ENCODE peak calls at places on chromosomes 7 and 10, in six cellular contexts. One of them, this sample, is unnamed.

GRCh38 chr10:21336476-21337170 is 188.9 kb downstream of the SKIDA1 start:
- DNase-seq in NCI-H774: no peak
- DNase-seq in stimulated activated CD4-positive, alpha-beta T cell treated with anti-CD3 and anti-CD28 coated beads, Interleukin-12 subunit alpha, Interleukin-12 subunit beta, amount 100 ng/mL, for 4 hours: no peak
- DNase-seq in NCI-H460: peak; percentile 87
- DNase-seq in NCI-H345: peak; percentile 10
- DNase-seq in dorsolateral prefrontal cortex: no peak
- DNase-seq in this sample: no peak

GRCh38 chr7:151058766-151059361 is 525 bp upstream of the SLC4A2 start:
- DNase-seq in NCI-H460: no peak
- DNase-seq in NCI-H345: peak; percentile 40
- DNase-seq in dorsolateral prefrontal cortex: no peak
- DNase-seq in stimulated activated CD4-positive, alpha-beta T cell treated with anti-CD3 and anti-CD28 coated beads, Interleukin-12 subunit alpha, Interleukin-12 subunit beta, amount 100 ng/mL, for 4 hours: no peak
- DNase-seq in NCI-H774: no peak
- DNase-seq in this sample: no peak

GRCh38 chr10:110664483-110665420 is 20.6 kb downstream of the RBM20 start:
- DNase-seq in NCI-H774: no peak
- DNase-seq in dorsolateral prefrontal cortex: no peak
- DNase-seq in stimulated activated CD4-positive, alpha-beta T cell treated with anti-CD3 and anti-CD28 coated beads, Interleukin-12 subunit alpha, Interleukin-12 subunit beta, amount 100 ng/mL, for 4 hours: no peak
- DNase-seq in NCI-H460: peak; percentile 81
- DNase-seq in NCI-H345: no peak
- DNase-seq in this sample: no peak

GRCh38 chr10:21304198-21304597 is 221.3 kb downstream of the SKIDA1 start:
- DNase-seq in NCI-H460: no peak
- DNase-seq in dorsolateral prefrontal cortex: no peak
- DNase-seq in NCI-H345: no peak
- DNase-seq in stimulated activated CD4-positive, alpha-beta T cell treated with anti-CD3 and anti-CD28 coated beads, Interleukin-12 subunit alpha, Interleukin-12 subunit beta, amount 100 ng/mL, for 4 hours: no peak
- DNase-seq in NCI-H774: no peak
- DNase-seq in this sample: no peak

GRCh38 chr10:119426699-119427098 is 115.8 kb downstream of the RGS10 start:
- DNase-seq in NCI-H345: no peak
- DNase-seq in stimulated activated CD4-positive, alpha-beta T cell treated with anti-CD3 and anti-CD28 coated beads, Interleukin-12 subunit alpha, Interleukin-12 subunit beta, amount 100 ng/mL, for 4 hours: no peak
- DNase-seq in NCI-H774: no peak
- DNase-seq in NCI-H460: no peak
- DNase-seq in dorsolateral prefrontal cortex: no peak
- DNase-seq in this sample: no peak

GRCh38 chr10:125079091-125079600 is 81.2 kb downstream of the CTBP2 start:
- DNase-seq in NCI-H774: no peak
- DNase-seq in NCI-H460: no peak
- DNase-seq in stimulated activated CD4-positive, alpha-beta T cell treated with anti-CD3 and anti-CD28 coated beads, Interleukin-12 subunit alpha, Interleukin-12 subunit beta, amount 100 ng/mL, for 4 hours: no peak
- DNase-seq in dorsolateral prefrontal cortex: peak; percentile 35
- DNase-seq in NCI-H345: no peak
- DNase-seq in this sample: no peak

GRCh38 chr10:29389935-29390334 is 101.1 kb downstream of the LYZL1 start:
- DNase-seq in NCI-H774: no peak
- DNase-seq in NCI-H345: no peak
- DNase-seq in NCI-H460: no peak
- DNase-seq in dorsolateral prefrontal cortex: no peak
- DNase-seq in stimulated activated CD4-positive, alpha-beta T cell treated with anti-CD3 and anti-CD28 coated beads, Interleukin-12 subunit alpha, Interleukin-12 subunit beta, amount 100 ng/mL, for 4 hours: no peak
- DNase-seq in this sample: no peak

GRCh38 chr10:104334965-104335650 is 3.2 kb downstream of the ITPRIP start:
- DNase-seq in NCI-H460: no peak
- DNase-seq in NCI-H345: peak; percentile 91
- DNase-seq in stimulated activated CD4-positive, alpha-beta T cell treated with anti-CD3 and anti-CD28 coated beads, Interleukin-12 subunit alpha, Interleukin-12 subunit beta, amount 100 ng/mL, for 4 hours: no peak
- DNase-seq in NCI-H774: no peak
- DNase-seq in dorsolateral prefrontal cortex: no peak
- DNase-seq in this sample: no peak

GRCh38 chr7:122653685-122654084 is 45.2 kb downstream of the RNF133 start:
- DNase-seq in NCI-H345: no peak
- DNase-seq in stimulated activated CD4-positive, alpha-beta T cell treated with anti-CD3 and anti-CD28 coated beads, Interleukin-12 subunit alpha, Interleukin-12 subunit beta, amount 100 ng/mL, for 4 hours: no peak
- DNase-seq in dorsolateral prefrontal cortex: no peak
- DNase-seq in NCI-H460: no peak
- DNase-seq in NCI-H774: no peak
- DNase-seq in this sample: no peak

GRCh38 chr7:99191869-99192596 is 15.9 kb downstream of the KPNA7 start:
- DNase-seq in dorsolateral prefrontal cortex: no peak
- DNase-seq in NCI-H345: no peak
- DNase-seq in NCI-H460: no peak
- DNase-seq in NCI-H774: no peak
- DNase-seq in stimulated activated CD4-positive, alpha-beta T cell treated with anti-CD3 and anti-CD28 coated beads, Interleukin-12 subunit alpha, Interleukin-12 subunit beta, amount 100 ng/mL, for 4 hours: no peak
- DNase-seq in this sample: no peak

GRCh38 chr7:142385528-142386340 is 127.9 kb upstream of the PRSS58 start:
- DNase-seq in dorsolateral prefrontal cortex: no peak
- DNase-seq in NCI-H774: peak; percentile 8
- DNase-seq in NCI-H345: peak; percentile 56
- DNase-seq in stimulated activated CD4-positive, alpha-beta T cell treated with anti-CD3 and anti-CD28 coated beads, Interleukin-12 subunit alpha, Interleukin-12 subunit beta, amount 100 ng/mL, for 4 hours: peak; percentile 18
- DNase-seq in NCI-H460: peak; percentile 64
- DNase-seq in this sample: no peak

GRCh38 chr10:32271617-32272016 is 75.3 kb downstream of the EPC1 start:
- DNase-seq in NCI-H774: no peak
- DNase-seq in NCI-H345: no peak
- DNase-seq in dorsolateral prefrontal cortex: no peak
- DNase-seq in NCI-H460: no peak
- DNase-seq in stimulated activated CD4-positive, alpha-beta T cell treated with anti-CD3 and anti-CD28 coated beads, Interleukin-12 subunit alpha, Interleukin-12 subunit beta, amount 100 ng/mL, for 4 hours: no peak
- DNase-seq in this sample: no peak

GRCh38 chr7:818031-818699 is 14.1 kb upstream of the SUN1 start:
- DNase-seq in NCI-H774: no peak
- DNase-seq in NCI-H460: no peak
- DNase-seq in NCI-H345: no peak
- DNase-seq in stimulated activated CD4-positive, alpha-beta T cell treated with anti-CD3 and anti-CD28 coated beads, Interleukin-12 subunit alpha, Interleukin-12 subunit beta, amount 100 ng/mL, for 4 hours: no peak
- DNase-seq in dorsolateral prefrontal cortex: no peak
- DNase-seq in this sample: no peak

GRCh38 chr10:47367646-47368045 is 16.4 kb downstream of the ZNF488 start:
- DNase-seq in NCI-H774: no peak
- DNase-seq in NCI-H460: no peak
- DNase-seq in NCI-H345: no peak
- DNase-seq in dorsolateral prefrontal cortex: no peak
- DNase-seq in stimulated activated CD4-positive, alpha-beta T cell treated with anti-CD3 and anti-CD28 coated beads, Interleukin-12 subunit alpha, Interleukin-12 subunit beta, amount 100 ng/mL, for 4 hours: no peak
- DNase-seq in this sample: no peak

GRCh38 chr10:78664929-78665525 is 403.7 kb upstream of the ZMIZ1 start:
- DNase-seq in NCI-H460: peak; percentile 7
- DNase-seq in stimulated activated CD4-positive, alpha-beta T cell treated with anti-CD3 and anti-CD28 coated beads, Interleukin-12 subunit alpha, Interleukin-12 subunit beta, amount 100 ng/mL, for 4 hours: no peak
- DNase-seq in NCI-H774: no peak
- DNase-seq in dorsolateral prefrontal cortex: no peak
- DNase-seq in NCI-H345: no peak
- DNase-seq in this sample: no peak

GRCh38 chr10:92790449-92790848 is 57.9 kb upstream of the EXOC6 start:
- DNase-seq in stimulated activated CD4-positive, alpha-beta T cell treated with anti-CD3 and anti-CD28 coated beads, Interleukin-12 subunit alpha, Interleukin-12 subunit beta, amount 100 ng/mL, for 4 hours: no peak
- DNase-seq in NCI-H460: no peak
- DNase-seq in dorsolateral prefrontal cortex: no peak
- DNase-seq in NCI-H345: no peak
- DNase-seq in NCI-H774: no peak
- DNase-seq in this sample: no peak

GRCh38 chr10:104317195-104318095 is 20.8 kb downstream of the ITPRIP start:
- DNase-seq in dorsolateral prefrontal cortex: no peak
- DNase-seq in stimulated activated CD4-positive, alpha-beta T cell treated with anti-CD3 and anti-CD28 coated beads, Interleukin-12 subunit alpha, Interleukin-12 subunit beta, amount 100 ng/mL, for 4 hours: no peak
- DNase-seq in NCI-H774: no peak
- DNase-seq in NCI-H345: no peak
- DNase-seq in NCI-H460: no peak
- DNase-seq in this sample: no peak

GRCh38 chr10:88028072-88028471 is 164.6 kb downstream of the PTEN start:
- DNase-seq in stimulated activated CD4-positive, alpha-beta T cell treated with anti-CD3 and anti-CD28 coated beads, Interleukin-12 subunit alpha, Interleukin-12 subunit beta, amount 100 ng/mL, for 4 hours: no peak
- DNase-seq in NCI-H460: no peak
- DNase-seq in NCI-H345: no peak
- DNase-seq in NCI-H774: no peak
- DNase-seq in dorsolateral prefrontal cortex: no peak
- DNase-seq in this sample: no peak

GRCh38 chr10:75233444-75234016 is 2.2 kb downstream of the COMTD1 start:
- DNase-seq in NCI-H460: no peak
- DNase-seq in NCI-H774: no peak
- DNase-seq in NCI-H345: no peak
- DNase-seq in dorsolateral prefrontal cortex: no peak
- DNase-seq in stimulated activated CD4-positive, alpha-beta T cell treated with anti-CD3 and anti-CD28 coated beads, Interleukin-12 subunit alpha, Interleukin-12 subunit beta, amount 100 ng/mL, for 4 hours: no peak
- DNase-seq in this sample: no peak

GRCh38 chr7:149669121-149669818 is 104.1 kb downstream of the ZNF467 start:
- DNase-seq in NCI-H345: no peak
- DNase-seq in dorsolateral prefrontal cortex: no peak
- DNase-seq in NCI-H774: no peak
- DNase-seq in stimulated activated CD4-positive, alpha-beta T cell treated with anti-CD3 and anti-CD28 coated beads, Interleukin-12 subunit alpha, Interleukin-12 subunit beta, amount 100 ng/mL, for 4 hours: no peak
- DNase-seq in NCI-H460: peak; percentile 41
- DNase-seq in this sample: no peak

GRCh38 chr10:68362590-68362989 is 29.9 kb upstream of the PBLD start:
- DNase-seq in NCI-H345: no peak
- DNase-seq in dorsolateral prefrontal cortex: no peak
- DNase-seq in NCI-H774: no peak
- DNase-seq in NCI-H460: no peak
- DNase-seq in stimulated activated CD4-positive, alpha-beta T cell treated with anti-CD3 and anti-CD28 coated beads, Interleukin-12 subunit alpha, Interleukin-12 subunit beta, amount 100 ng/mL, for 4 hours: no peak
- DNase-seq in this sample: no peak

GRCh38 chr7:945147-945555 is 9.3 kb downstream of the ADAP1 start:
- DNase-seq in NCI-H345: no peak
- DNase-seq in NCI-H460: no peak
- DNase-seq in NCI-H774: no peak
- DNase-seq in dorsolateral prefrontal cortex: no peak
- DNase-seq in stimulated activated CD4-positive, alpha-beta T cell treated with anti-CD3 and anti-CD28 coated beads, Interleukin-12 subunit alpha, Interleukin-12 subunit beta, amount 100 ng/mL, for 4 hours: no peak
- DNase-seq in this sample: no peak

GRCh38 chr10:43396928-43397624 is 11.9 kb downstream of the HNRNPF start:
- DNase-seq in NCI-H774: peak; percentile 92
- DNase-seq in dorsolateral prefrontal cortex: peak; percentile 90
- DNase-seq in NCI-H345: peak; percentile 81
- DNase-seq in NCI-H460: peak; percentile 88
- DNase-seq in stimulated activated CD4-positive, alpha-beta T cell treated with anti-CD3 and anti-CD28 coated beads, Interleukin-12 subunit alpha, Interleukin-12 subunit beta, amount 100 ng/mL, for 4 hours: peak; percentile 69
- DNase-seq in this sample: peak; percentile 89

GRCh38 chr10:112261281-112261822 is 21.8 kb upstream of the TECTB start:
- DNase-seq in stimulated activated CD4-positive, alpha-beta T cell treated with anti-CD3 and anti-CD28 coated beads, Interleukin-12 subunit alpha, Interleukin-12 subunit beta, amount 100 ng/mL, for 4 hours: no peak
- DNase-seq in dorsolateral prefrontal cortex: no peak
- DNase-seq in NCI-H460: no peak
- DNase-seq in NCI-H345: no peak
- DNase-seq in NCI-H774: no peak
- DNase-seq in this sample: no peak

GRCh38 chr7:40008218-40008815 is 58.3 kb downstream of the CDK13 start:
- DNase-seq in stimulated activated CD4-positive, alpha-beta T cell treated with anti-CD3 and anti-CD28 coated beads, Interleukin-12 subunit alpha, Interleukin-12 subunit beta, amount 100 ng/mL, for 4 hours: no peak
- DNase-seq in NCI-H345: no peak
- DNase-seq in NCI-H774: no peak
- DNase-seq in NCI-H460: peak; percentile 26
- DNase-seq in dorsolateral prefrontal cortex: no peak
- DNase-seq in this sample: no peak

GRCh38 chr10:29469481-29470354 is 165.1 kb downstream of the SVIL start:
- DNase-seq in dorsolateral prefrontal cortex: no peak
- DNase-seq in NCI-H774: no peak
- DNase-seq in stimulated activated CD4-positive, alpha-beta T cell treated with anti-CD3 and anti-CD28 coated beads, Interleukin-12 subunit alpha, Interleukin-12 subunit beta, amount 100 ng/mL, for 4 hours: no peak
- DNase-seq in NCI-H460: no peak
- DNase-seq in NCI-H345: no peak
- DNase-seq in this sample: no peak

GRCh38 chr7:114973147-114973546 is 51.3 kb downstream of the MDFIC start:
- DNase-seq in stimulated activated CD4-positive, alpha-beta T cell treated with anti-CD3 and anti-CD28 coated beads, Interleukin-12 subunit alpha, Interleukin-12 subunit beta, amount 100 ng/mL, for 4 hours: no peak
- DNase-seq in NCI-H345: peak; percentile 48
- DNase-seq in dorsolateral prefrontal cortex: no peak
- DNase-seq in NCI-H460: no peak
- DNase-seq in NCI-H774: no peak
- DNase-seq in this sample: no peak

GRCh38 chr7:1055084-1055450 is 10.7 kb downstream of the GPR146 start:
- DNase-seq in stimulated activated CD4-positive, alpha-beta T cell treated with anti-CD3 and anti-CD28 coated beads, Interleukin-12 subunit alpha, Interleukin-12 subunit beta, amount 100 ng/mL, for 4 hours: peak; percentile 45
- DNase-seq in NCI-H345: peak; percentile 72
- DNase-seq in dorsolateral prefrontal cortex: peak; percentile 83
- DNase-seq in NCI-H460: no peak
- DNase-seq in NCI-H774: no peak
- DNase-seq in this sample: no peak

GRCh38 chr10:96334888-96335526 is 23.8 kb downstream of the OPALIN start:
- DNase-seq in dorsolateral prefrontal cortex: no peak
- DNase-seq in NCI-H774: no peak
- DNase-seq in NCI-H460: peak; percentile 38
- DNase-seq in NCI-H345: peak; percentile 5
- DNase-seq in stimulated activated CD4-positive, alpha-beta T cell treated with anti-CD3 and anti-CD28 coated beads, Interleukin-12 subunit alpha, Interleukin-12 subunit beta, amount 100 ng/mL, for 4 hours: no peak
- DNase-seq in this sample: no peak

GRCh38 chr7:149816267-149816751 is 21.9 kb upstream of the ZNF862 start:
- DNase-seq in NCI-H460: no peak
- DNase-seq in dorsolateral prefrontal cortex: no peak
- DNase-seq in stimulated activated CD4-positive, alpha-beta T cell treated with anti-CD3 and anti-CD28 coated beads, Interleukin-12 subunit alpha, Interleukin-12 subunit beta, amount 100 ng/mL, for 4 hours: no peak
- DNase-seq in NCI-H774: no peak
- DNase-seq in NCI-H345: no peak
- DNase-seq in this sample: no peak

GRCh38 chr10:37381271-37381670 is 255.9 kb downstream of the ANKRD30A start:
- DNase-seq in NCI-H774: no peak
- DNase-seq in stimulated activated CD4-positive, alpha-beta T cell treated with anti-CD3 and anti-CD28 coated beads, Interleukin-12 subunit alpha, Interleukin-12 subunit beta, amount 100 ng/mL, for 4 hours: no peak
- DNase-seq in NCI-H460: no peak
- DNase-seq in dorsolateral prefrontal cortex: no peak
- DNase-seq in NCI-H345: no peak
- DNase-seq in this sample: no peak

GRCh38 chr7:87213801-87214200 is 5.7 kb downstream of the TMEM243 start:
- DNase-seq in NCI-H774: no peak
- DNase-seq in stimulated activated CD4-positive, alpha-beta T cell treated with anti-CD3 and anti-CD28 coated beads, Interleukin-12 subunit alpha, Interleukin-12 subunit beta, amount 100 ng/mL, for 4 hours: no peak
- DNase-seq in NCI-H345: no peak
- DNase-seq in dorsolateral prefrontal cortex: no peak
- DNase-seq in NCI-H460: no peak
- DNase-seq in this sample: no peak

GRCh38 chr7:105759670-105760548 is 116.5 kb downstream of the ATXN7L1 start:
- DNase-seq in NCI-H774: peak; percentile 14
- DNase-seq in NCI-H345: peak; percentile 39
- DNase-seq in stimulated activated CD4-positive, alpha-beta T cell treated with anti-CD3 and anti-CD28 coated beads, Interleukin-12 subunit alpha, Interleukin-12 subunit beta, amount 100 ng/mL, for 4 hours: peak; percentile 15
- DNase-seq in dorsolateral prefrontal cortex: no peak
- DNase-seq in NCI-H460: peak; percentile 60
- DNase-seq in this sample: no peak

GRCh38 chr7:29485376-29486190 is 78.1 kb upstream of the PRR15 start:
- DNase-seq in dorsolateral prefrontal cortex: peak; percentile 55
- DNase-seq in NCI-H774: no peak
- DNase-seq in NCI-H345: peak; percentile 60
- DNase-seq in NCI-H460: no peak
- DNase-seq in stimulated activated CD4-positive, alpha-beta T cell treated with anti-CD3 and anti-CD28 coated beads, Interleukin-12 subunit alpha, Interleukin-12 subunit beta, amount 100 ng/mL, for 4 hours: no peak
- DNase-seq in this sample: no peak

GRCh38 chr10:44731271-44731670 is 179.9 kb upstream of the TMEM72 start:
- DNase-seq in NCI-H774: no peak
- DNase-seq in dorsolateral prefrontal cortex: no peak
- DNase-seq in stimulated activated CD4-positive, alpha-beta T cell treated with anti-CD3 and anti-CD28 coated beads, Interleukin-12 subunit alpha, Interleukin-12 subunit beta, amount 100 ng/mL, for 4 hours: no peak
- DNase-seq in NCI-H460: no peak
- DNase-seq in NCI-H345: no peak
- DNase-seq in this sample: no peak

GRCh38 chr10:35640951-35641429 is 1.1 kb downstream of the FZD8 start:
- DNase-seq in stimulated activated CD4-positive, alpha-beta T cell treated with anti-CD3 and anti-CD28 coated beads, Interleukin-12 subunit alpha, Interleukin-12 subunit beta, amount 100 ng/mL, for 4 hours: peak; percentile 41
- DNase-seq in NCI-H345: peak; percentile 63
- DNase-seq in dorsolateral prefrontal cortex: peak; percentile 60
- DNase-seq in NCI-H774: peak; percentile 63
- DNase-seq in NCI-H460: no peak
- DNase-seq in this sample: no peak

GRCh38 chr10:102710604-102711003 is 3.6 kb downstream of the ARL3 start:
- DNase-seq in stimulated activated CD4-positive, alpha-beta T cell treated with anti-CD3 and anti-CD28 coated beads, Interleukin-12 subunit alpha, Interleukin-12 subunit beta, amount 100 ng/mL, for 4 hours: no peak
- DNase-seq in NCI-H460: no peak
- DNase-seq in NCI-H345: no peak
- DNase-seq in dorsolateral prefrontal cortex: no peak
- DNase-seq in NCI-H774: no peak
- DNase-seq in this sample: no peak

GRCh38 chr7:50610521-50611277 is 45.5 kb upstream of the DDC start:
- DNase-seq in dorsolateral prefrontal cortex: no peak
- DNase-seq in stimulated activated CD4-positive, alpha-beta T cell treated with anti-CD3 and anti-CD28 coated beads, Interleukin-12 subunit alpha, Interleukin-12 subunit beta, amount 100 ng/mL, for 4 hours: no peak
- DNase-seq in NCI-H460: no peak
- DNase-seq in NCI-H345: no peak
- DNase-seq in NCI-H774: no peak
- DNase-seq in this sample: no peak

GRCh38 chr10:127919418-127920191 is 12.7 kb downstream of the PTPRE start:
- DNase-seq in NCI-H345: no peak
- DNase-seq in NCI-H460: no peak
- DNase-seq in dorsolateral prefrontal cortex: no peak
- DNase-seq in stimulated activated CD4-positive, alpha-beta T cell treated with anti-CD3 and anti-CD28 coated beads, Interleukin-12 subunit alpha, Interleukin-12 subunit beta, amount 100 ng/mL, for 4 hours: no peak
- DNase-seq in NCI-H774: no peak
- DNase-seq in this sample: no peak

GRCh38 chr7:45881759-45882464 is 6.4 kb upstream of the IGFBP1 start:
- DNase-seq in NCI-H460: peak; percentile 69
- DNase-seq in NCI-H774: no peak
- DNase-seq in NCI-H345: no peak
- DNase-seq in dorsolateral prefrontal cortex: no peak
- DNase-seq in stimulated activated CD4-positive, alpha-beta T cell treated with anti-CD3 and anti-CD28 coated beads, Interleukin-12 subunit alpha, Interleukin-12 subunit beta, amount 100 ng/mL, for 4 hours: no peak
- DNase-seq in this sample: no peak